ENCODE peak calls at places on chromosomes 12 and 14, in seven cellular contexts. H, J, P, E, M, K and I are unnamed samples. For H3K9me3, the result is how much of the 10 kb centered on the place peaks cover.

GRCh38 chr14:22648506-22648905 is 4.4 kb upstream of the OR6J1 start:
- DNase-seq in H (no peak), J (no peak), P (peak), E (no peak), M (no peak), K (no peak), I (no peak)

GRCh38 chr12:40473979-40474378 is 218.3 kb upstream of the CNTN1 start:
- DNase-seq in H (no peak), J (no peak), P (no peak), E (no peak), M (no peak), K (no peak), I (no peak)

GRCh38 chr12:8913702-8914032 is 642 bp upstream of the PHC1 start:
- DNase-seq in H (peak), J (no peak), P (no peak), E (no peak), M (no peak), K (no peak), I (no peak)

GRCh38 chr14:98819867-98820206 is 452.2 kb downstream of the BCL11B start:
- DNase-seq in H (no peak), J (no peak), P (no peak), E (no peak), M (no peak), K (no peak), I (no peak)

GRCh38 chr12:91616401-91616800 is 433.8 kb upstream of the DCN start:
- DNase-seq in H (peak), J (no peak), P (peak), E (no peak), M (no peak), K (no peak), I (no peak)

GRCh38 chr14:105199093-105199492 is 18.0 kb upstream of the NUDT14 start:
- DNase-seq in H (no peak), J (no peak), P (no peak), E (peak), M (no peak), K (no peak), I (no peak)

GRCh38 chr12:45458854-45459807 is 243.2 kb downstream of the ANO6 start:
- DNase-seq in H (no peak), J (no peak), P (peak), E (no peak), M (no peak), K (no peak), I (no peak)

GRCh38 chr12:28024231-28024995 is 51.9 kb upstream of the PTHLH start:
- DNase-seq in H (peak), J (no peak), P (peak), E (no peak), M (no peak), K (no peak), I (no peak)

GRCh38 chr12:94867066-94867855 is 136.2 kb downstream of the NDUFA12 start:
- DNase-seq in H (no peak), J (no peak), P (no peak), E (peak), M (no peak), K (no peak), I (no peak)

GRCh38 chr14:77222546-77223225 is 41.1 kb downstream of the TMEM63C start:
- DNase-seq in H (no peak), J (no peak), P (no peak), E (no peak), M (no peak), K (no peak), I (no peak)

GRCh38 chr14:104359969-104360442 is 219.6 kb upstream of the C14orf180 start:
- DNase-seq in H (no peak), J (no peak), P (no peak), E (no peak), M (no peak), K (peak), I (peak)

GRCh38 chr12:9895215-9895971 is 14.1 kb downstream of the KLRF2 start:
- DNase-seq in H (no peak), J (no peak), P (no peak), E (no peak), M (no peak), K (no peak), I (no peak)

GRCh38 chr14:69873877-69874780 is 5.1 kb upstream of the SMOC1 start:
- DNase-seq in H (peak), J (no peak), P (no peak), E (peak), M (no peak), K (no peak), I (no peak)

GRCh38 chr12:113152835-113153814 is 3.6 kb downstream of the CFAP73 start:
- DNase-seq in H (peak), J (peak), P (peak), E (peak), M (peak), K (peak), I (peak)

GRCh38 chr12:68324531-68324930 is 7.6 kb downstream of the MDM1 start:
- DNase-seq in H (no peak), J (no peak), P (no peak), E (no peak), M (no peak), K (no peak), I (no peak)

GRCh38 chr14:49921401-49921800 is 28.5 kb downstream of the ARF6 start:
- DNase-seq in H (no peak), J (no peak), P (no peak), E (no peak), M (no peak), K (no peak), I (no peak)

GRCh38 chr14:102314242-102315011 is 5.1 kb upstream of the ZNF839 start:
- DNase-seq in H (peak), J (peak), P (peak), E (peak), M (peak), K (peak), I (peak)

DNA sequence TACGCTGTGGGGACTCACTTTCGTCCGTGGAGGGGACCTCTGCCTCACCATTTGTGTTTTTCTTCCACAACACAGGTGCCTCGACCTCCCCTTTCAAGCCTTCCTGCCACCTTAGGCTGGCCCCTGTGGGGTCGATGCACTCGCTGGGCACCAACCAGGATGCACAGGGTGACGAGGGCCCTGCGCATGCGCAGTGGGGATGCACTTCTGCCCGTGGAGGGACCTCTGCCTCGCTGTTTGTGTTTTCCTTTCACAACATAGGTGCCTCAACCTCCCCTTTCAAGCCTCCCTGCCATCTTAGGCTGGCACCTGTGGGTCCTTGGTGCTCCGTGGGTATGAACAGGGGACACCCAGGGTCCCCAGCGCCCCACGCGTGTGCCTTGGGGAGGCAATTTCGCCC is 356.8 kb downstream of the ALG10 start:
- DNase-seq in H (no peak), J (no peak), P (no peak), E (no peak), M (no peak), K (no peak), I (no peak)
- H3K9me3 ChIP-seq in H (under half), J (under half), P (under half), E (under half), M (under half), K (under half), I (under half)

DNA sequence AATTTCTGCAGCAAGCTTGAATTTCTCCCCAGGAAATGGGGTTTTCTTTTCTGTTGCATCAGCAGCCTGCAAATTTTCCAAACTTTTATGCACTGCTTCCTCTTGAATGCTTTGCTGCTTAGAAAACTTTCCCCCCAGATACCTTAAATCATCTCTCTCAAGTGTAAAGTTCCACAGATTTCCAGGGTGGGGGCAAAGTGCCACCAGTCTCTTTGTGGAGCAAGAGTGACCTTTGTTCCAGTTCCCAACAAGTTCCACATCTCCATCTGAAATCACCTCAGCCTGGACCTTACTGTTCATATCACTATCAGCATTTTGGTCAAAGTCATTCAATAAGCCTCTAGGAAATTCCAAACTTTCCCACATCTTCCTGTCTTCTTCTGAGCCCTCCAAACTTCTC is 241.6 kb upstream of the TMTC1 start:
- DNase-seq in H (peak), J (no peak), P (no peak), E (no peak), M (no peak), K (no peak), I (no peak)
- H3K9me3 ChIP-seq in H (under half), J (under half), P (under half), E (under half), M (under half), K (under half), I (under half)

GRCh38 chr14:106538193-106538592 is 1011.8 kb downstream of the TMEM121 start:
- DNase-seq in H (no peak), J (no peak), P (no peak), E (no peak), M (no peak), K (no peak), I (no peak)
- H3K9me3 ChIP-seq in H (under half), J (under half), P (under half), E (under half), M (under half), K (under half), I (under half)

GRCh38 chr14:38735006-38735405 is 368.0 kb downstream of the SEC23A start:
- DNase-seq in H (no peak), J (no peak), P (no peak), E (no peak), M (no peak), K (no peak), I (no peak)
- H3K9me3 ChIP-seq in H (under half), J (under half), P (under half), E (under half), M (under half), K (under half), I (under half)

GRCh38 chr14:30191639-30192279 is 264.1 kb upstream of the PRKD1 start:
- DNase-seq in H (peak), J (no peak), P (peak), E (no peak), M (no peak), K (no peak), I (no peak)

GRCh38 chr14:30194769-30195168 is 267.1 kb upstream of the PRKD1 start:
- DNase-seq in H (peak), J (no peak), P (peak), E (peak), M (no peak), K (no peak), I (no peak)

GRCh38 chr14:30195946-30196345 is 268.3 kb upstream of the PRKD1 start:
- DNase-seq in H (peak), J (no peak), P (peak), E (no peak), M (no peak), K (no peak), I (no peak)

GRCh38 chr14:30193056-30193455 is 265.4 kb upstream of the PRKD1 start:
- DNase-seq in H (peak), J (no peak), P (no peak), E (no peak), M (no peak), K (no peak), I (no peak)

DNA sequence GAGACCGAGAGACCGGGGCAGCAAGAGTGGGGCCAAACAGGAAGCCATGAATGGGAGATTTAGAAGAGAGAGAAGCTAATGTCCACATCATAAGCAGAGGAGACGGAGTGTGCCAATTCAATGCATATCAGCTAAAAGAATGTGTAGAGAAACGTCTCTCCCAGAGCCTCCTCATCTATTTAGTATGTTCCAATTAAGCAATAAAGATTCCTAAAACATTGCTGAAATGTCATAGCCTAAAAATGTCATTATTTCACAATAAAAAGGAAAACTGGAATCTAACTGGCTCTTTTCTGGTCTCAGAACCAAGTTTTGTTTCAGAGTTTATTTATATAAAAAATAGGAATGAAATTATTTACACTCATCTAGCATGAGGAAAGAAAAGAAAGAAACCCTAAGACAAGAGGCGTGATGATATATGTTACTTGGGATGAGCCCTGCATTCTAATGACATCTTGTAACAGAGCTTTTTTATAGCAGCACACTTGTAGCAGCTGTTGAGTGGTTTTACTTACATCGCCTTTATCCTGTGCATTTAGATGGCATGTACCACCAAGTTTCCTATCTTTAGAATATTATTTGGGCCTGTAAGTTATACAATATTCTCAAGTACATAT is 266.3 kb upstream of the PRKD1 start:
- DNase-seq in H (peak), J (no peak), P (peak), E (peak), M (no peak), K (no peak), I (no peak)
- H3K9me3 ChIP-seq in H (under half), J (under half), P (under half), E (under half), M (under half), K (under half), I (under half)